ENCODE peak calls at places on chromosomes 6 and 20, in nine cellular contexts. B is uterus, M is GM23338, Z is transverse colon, D is mesothelial cell of epicardium, C is chondrocyte, J is H9, E is RWPE1, V is Panc1. L is an unnamed sample.

GRCh38 chr6:83270971-83271714 is 78.0 kb downstream of the RWDD2A start:
- DNase-seq in Z (no peak), E (peak), M (no peak), J (no peak), C (no peak), V (no peak), B (no peak), D (no peak), L (no peak)

GRCh38 chr6:40286027-40286426 is 301.1 kb downstream of the LRFN2 start:
- DNase-seq in B (no peak), M (peak), J (peak), V (no peak), C (no peak), D (no peak), Z (no peak), E (no peak), L (no peak)

GRCh38 chr20:9038791-9039190 is 30.1 kb upstream of the PLCB4 start:
- DNase-seq in E (no peak), M (no peak), B (no peak), J (no peak), C (no peak), V (no peak), D (no peak), Z (no peak), L (no peak)

GRCh38 chr6:33839399-33840063 is 35.7 kb upstream of the MLN start:
- DNase-seq in Z (no peak), E (peak), D (no peak), C (no peak), M (no peak), V (no peak), B (no peak), J (no peak), L (no peak)

GRCh38 chr20:4449977-4450715 is 271.6 kb upstream of the PRND start:
- DNase-seq in J (no peak), B (no peak), E (no peak), M (peak), Z (no peak), V (no peak), C (no peak), D (no peak), L (peak)

GRCh38 chr20:18223399-18223798 is 64.9 kb upstream of the ZNF133 start:
- DNase-seq in B (no peak), M (no peak), V (no peak), J (no peak), E (no peak), D (no peak), C (no peak), Z (no peak), L (no peak)

GRCh38 chr20:36173451-36173933 is 19.0 kb downstream of the EPB41L1 start:
- DNase-seq in C (no peak), E (no peak), D (peak), M (peak), J (peak), B (no peak), Z (no peak), V (no peak), L (no peak)

GRCh38 chr20:1427457-1428054 is 34.7 kb upstream of the FKBP1A start:
- DNase-seq in B (no peak), E (no peak), C (no peak), J (peak), M (peak), Z (no peak), V (no peak), D (no peak), L (no peak)

GRCh38 chr20:12414446-12415274 is 497.0 kb downstream of the BTBD3 start:
- DNase-seq in B (no peak), E (peak), Z (no peak), C (no peak), J (no peak), D (no peak), V (no peak), M (no peak), L (no peak)

GRCh38 chr6:88577461-88577860 is 386.0 kb downstream of the RNGTT start:
- DNase-seq in J (no peak), C (no peak), M (no peak), V (no peak), Z (no peak), E (no peak), B (no peak), D (no peak), L (no peak)

GRCh38 chr6:88573971-88574370 is 389.4 kb downstream of the RNGTT start:
- DNase-seq in C (peak), M (no peak), D (no peak), Z (no peak), E (no peak), V (no peak), J (no peak), B (no peak), L (no peak)

GRCh38 chr6:88574666-88575065 is 388.8 kb downstream of the RNGTT start:
- DNase-seq in M (no peak), Z (no peak), B (no peak), E (no peak), V (no peak), J (no peak), C (no peak), D (no peak), L (no peak)

GRCh38 chr6:88573561-88573960 is 389.9 kb downstream of the RNGTT start:
- DNase-seq in J (no peak), D (no peak), M (no peak), B (no peak), Z (no peak), E (no peak), C (peak), V (no peak), L (no peak)

GRCh38 chr6:88575536-88575935 is 387.9 kb downstream of the RNGTT start:
- DNase-seq in J (no peak), D (no peak), M (no peak), V (no peak), B (no peak), Z (no peak), C (peak), E (no peak), L (no peak)
- TF ChIP-seq CTCF in J (no peak), D (no peak), M (no peak), V (no peak), B (no peak), Z (no peak), C (no peak), E (no peak), L (no peak)

GRCh38 chr6:20866038-20866437 is 331.8 kb downstream of the CDKAL1 start:
- DNase-seq in Z (no peak), V (no peak), B (no peak), J (no peak), D (no peak), C (no peak), E (no peak), M (no peak), L (no peak)
- TF ChIP-seq CTCF in Z (no peak), V (no peak), B (no peak), J (no peak), D (no peak), C (no peak), E (no peak), M (no peak), L (no peak)

DNA sequence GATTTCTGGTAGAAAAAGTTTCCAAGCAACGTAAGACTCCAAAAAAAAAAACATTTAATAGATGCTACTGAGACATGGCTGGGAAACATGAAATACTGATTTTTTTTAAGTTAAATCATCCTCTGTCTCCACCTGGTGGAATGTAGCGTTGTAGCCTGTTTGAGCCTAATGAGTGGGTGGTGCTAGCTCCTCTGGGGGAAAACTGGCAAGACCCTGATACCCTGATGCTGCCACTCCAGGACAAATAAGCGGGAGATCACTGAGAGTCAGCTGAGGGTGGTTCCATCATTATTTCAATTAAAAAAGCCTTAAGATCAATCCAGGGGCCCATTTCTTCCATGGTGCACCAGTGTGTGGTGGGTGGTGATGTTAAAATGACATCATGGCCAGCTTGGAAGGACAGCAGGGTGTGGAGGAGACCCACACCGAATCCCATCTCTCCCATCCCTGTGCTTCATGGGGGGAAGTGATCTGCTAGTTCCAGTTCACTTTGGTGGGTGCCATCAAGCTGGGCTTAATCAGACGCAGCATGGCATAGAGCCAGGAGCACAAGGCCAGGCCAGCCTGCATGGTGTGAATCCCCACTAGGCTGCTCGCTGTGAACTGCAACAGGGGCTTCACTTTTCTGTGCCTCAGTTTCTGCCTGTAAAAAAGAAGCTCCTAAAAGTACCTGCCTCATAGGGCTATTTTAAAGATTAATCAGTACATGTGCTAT is 12.8 kb upstream of the MRPS10 start:
- DNase-seq in V (no peak), D (no peak), B (no peak), J (no peak), C (no peak), Z (no peak), E (peak), M (peak), L (no peak)
- TF ChIP-seq CTCF in V (peak), D (no peak), B (no peak), J (peak), C (peak), Z (no peak), E (peak), M (peak), L (no peak)

GRCh38 chr6:36050947-36051710 is 23.5 kb downstream of the MAPK14 start:
- DNase-seq in V (no peak), E (no peak), C (no peak), B (peak), M (no peak), D (no peak), Z (no peak), J (no peak), L (no peak)

GRCh38 chr6:36050305-36050704 is 22.7 kb downstream of the MAPK14 start:
- DNase-seq in M (no peak), C (no peak), J (no peak), V (no peak), D (no peak), Z (peak), B (no peak), E (no peak), L (no peak)

GRCh38 chr6:36053878-36054277 is 26.3 kb downstream of the MAPK14 start:
- DNase-seq in E (no peak), M (no peak), Z (no peak), V (no peak), B (no peak), D (no peak), J (no peak), C (no peak), L (no peak)

GRCh38 chr6:36052092-36052491 is 24.5 kb downstream of the MAPK14 start:
- DNase-seq in B (no peak), J (no peak), E (no peak), M (no peak), V (no peak), C (no peak), Z (no peak), D (no peak), L (no peak)

DNA sequence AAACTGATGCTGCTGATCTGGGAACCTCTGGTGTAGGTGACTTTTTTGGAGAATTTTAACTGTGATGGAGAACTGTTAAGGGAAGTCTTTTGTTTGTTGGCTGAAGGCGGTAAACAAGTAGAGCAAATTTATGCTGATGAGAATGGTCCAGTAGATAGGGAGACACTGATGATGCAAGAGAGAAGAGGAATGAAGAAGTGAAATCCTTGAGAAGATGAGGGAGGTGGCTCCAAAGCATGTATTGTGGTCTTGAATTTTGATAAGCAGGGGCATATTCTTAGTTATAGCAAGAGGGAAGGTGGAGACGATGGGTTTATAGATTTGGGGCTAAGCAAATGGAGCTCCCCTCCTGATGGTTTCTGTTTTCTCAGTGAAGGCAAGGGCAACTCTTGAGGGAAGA is 22.0 kb downstream of the MAPK14 start:
- DNase-seq in V (no peak), Z (no peak), C (no peak), J (no peak), E (no peak), D (no peak), M (no peak), B (no peak), L (no peak)
- TF ChIP-seq CTCF in V (no peak), Z (no peak), C (no peak), J (no peak), E (no peak), D (no peak), M (no peak), B (no peak), L (no peak)

DNA sequence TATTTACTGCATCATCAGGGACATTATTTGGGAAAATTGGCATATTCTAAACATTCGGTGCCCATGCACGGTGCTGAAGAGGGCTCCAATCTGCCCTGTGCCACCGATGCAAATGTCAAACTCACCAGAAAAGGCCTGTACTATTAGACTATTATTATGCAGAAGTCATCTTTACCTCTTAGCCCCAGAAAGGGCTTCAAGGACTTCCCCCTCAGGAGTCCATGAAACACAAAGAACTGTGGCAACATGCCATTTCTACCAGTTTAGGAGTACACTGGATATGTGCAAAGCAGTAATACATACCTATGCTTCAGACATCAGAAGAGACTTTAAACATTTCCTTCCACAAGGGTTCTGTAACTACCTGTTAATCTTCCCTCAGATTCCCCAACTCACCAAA is 8.6 kb downstream of the DIDO1 start:
- DNase-seq in B (no peak), J (no peak), C (no peak), V (no peak), M (no peak), D (no peak), Z (no peak), E (no peak), L (no peak)
- TF ChIP-seq CTCF in B (no peak), J (no peak), C (no peak), V (no peak), M (no peak), D (no peak), Z (no peak), E (no peak), L (no peak)

DNA sequence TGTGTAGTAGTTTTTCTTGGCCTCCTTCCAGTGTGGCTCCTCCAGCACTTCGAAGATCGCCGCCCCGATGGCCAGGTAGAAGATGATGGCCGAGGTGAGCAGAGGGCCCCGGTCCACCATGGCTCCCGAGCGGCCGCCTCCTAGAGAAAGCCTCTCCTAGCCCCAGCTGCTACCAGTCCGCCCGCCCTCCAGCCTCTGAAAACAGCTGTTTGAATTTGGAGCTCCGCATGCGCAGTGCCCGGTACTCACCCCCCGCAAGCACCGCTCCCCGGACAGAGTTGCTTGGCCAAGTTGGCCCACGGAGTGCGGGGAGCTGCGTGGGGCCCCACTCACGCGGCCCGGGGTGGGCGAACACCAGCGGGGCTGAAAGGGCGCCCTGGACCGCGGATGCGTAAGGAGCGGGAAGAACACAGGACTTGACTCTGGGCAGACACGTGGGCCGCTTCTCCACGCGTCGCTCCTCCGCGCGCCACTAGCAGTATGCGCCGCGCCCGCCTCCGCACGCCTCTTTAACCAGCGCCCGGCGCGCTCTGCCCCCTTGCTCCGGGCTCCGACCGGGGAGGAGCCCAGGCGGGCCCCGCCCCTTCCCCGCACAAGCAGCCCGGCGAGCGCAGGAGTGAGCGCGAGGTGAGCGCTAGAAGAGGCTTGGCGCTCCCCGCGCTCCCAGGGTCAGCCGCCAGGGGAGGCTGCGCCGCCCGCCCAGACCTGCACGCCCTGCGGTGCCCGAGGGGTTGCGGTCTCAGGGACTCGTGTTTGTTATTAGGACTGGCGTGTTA is at the start of gene KCNK5:
- DNase-seq in Z (peak), V (no peak), C (no peak), J (peak), D (peak), M (peak), E (peak), B (peak), L (peak)
- TF ChIP-seq CTCF in Z (peak), V (peak), C (peak), J (peak), D (peak), M (peak), E (peak), B (peak), L (peak)

L was measured in lung.